ENCODE peak calls at places on chromosomes 16 and 17, in four cellular contexts. B is K562, A is HepG2, Z is H1. I is an unnamed sample.

GRCh38 chr17:27631409-27631755 is 394 bp downstream of the LGALS9 start:
- DNase-seq in B (no peak), A (no peak), Z (no peak), I (no peak)

GRCh38 chr16:89350701-89351380 is 133.3 kb downstream of the ZNF778 start:
- DNase-seq in B (no peak), A (no peak), Z (no peak), I (no peak)

GRCh38 chr16:8936421-8936820 is 27.3 kb downstream of the USP7 start:
- DNase-seq in B (peak; percentile 68), A (peak; percentile 70), Z (peak; percentile 39), I (peak; percentile 69)

GRCh38 chr17:46023783-46024388 is 24.8 kb downstream of the STH start:
- DNase-seq in B (no peak), A (no peak), Z (no peak), I (no peak)

GRCh38 chr17:81030726-81031570 is 4.0 kb upstream of the BAIAP2 start:
- DNase-seq in B (no peak), A (peak; percentile 40), Z (no peak), I (no peak)

GRCh38 chr16:65446441-65446840 is 324.6 kb upstream of the CDH11 start:
- DNase-seq in B (no peak), A (no peak), Z (no peak), I (no peak)

GRCh38 chr17:39156491-39156890 is 5.1 kb upstream of the PLXDC1 start:
- DNase-seq in B (no peak), A (no peak), Z (no peak), I (no peak)

GRCh38 chr16:56278196-56278855 is 87.0 kb downstream of the GNAO1 start:
- DNase-seq in B (peak; percentile 46), A (no peak), Z (no peak), I (no peak)

GRCh38 chr16:56282455-56282854 is 91.2 kb downstream of the GNAO1 start:
- DNase-seq in B (no peak), A (no peak), Z (no peak), I (no peak)

GRCh38 chr16:57313509-57313908 is 29.0 kb upstream of the PLLP start:
- DNase-seq in B (no peak), A (no peak), Z (no peak), I (no peak)

GRCh38 chr17:28760987-28761562 is 17.3 kb downstream of the TRAF4 start:
- DNase-seq in B (no peak), A (no peak), Z (no peak), I (no peak)

GRCh38 chr17:78032166-78032565 is 73.7 kb downstream of the TNRC6C start:
- DNase-seq in B (peak; percentile 55), A (no peak), Z (no peak), I (no peak)

GRCh38 chr16:24670623-24671454 is 58.6 kb upstream of the TNRC6A start:
- DNase-seq in B (no peak), A (no peak), Z (no peak), I (peak; percentile 68)

GRCh38 chr16:88783391-88784073 is 1.5 kb downstream of the PIEZO1 start:
- DNase-seq in B (no peak), A (no peak), Z (no peak), I (no peak)

GRCh38 chr16:69077251-69077650 is 28.2 kb upstream of the HAS3 start:
- DNase-seq in B (no peak), A (no peak), Z (no peak), I (no peak)

GRCh38 chr16:28596840-28597691 is at the start of gene SULT1A2:
- DNase-seq in B (peak; percentile 70), A (peak; percentile 83), Z (no peak), I (no peak)

GRCh38 chr16:30775381-30776099 is 11.5 kb downstream of the ZNF629 start:
- DNase-seq in B (peak; percentile 86), A (peak; percentile 83), Z (peak; percentile 78), I (peak; percentile 88)

GRCh38 chr17:74923538-74924249 is 379 bp upstream of the OTOP2 start:
- DNase-seq in B (peak; percentile 89), A (no peak), Z (no peak), I (peak; percentile 64)

GRCh38 chr17:42853597-42853967 is 2.6 kb downstream of the AOC3 start:
- DNase-seq in B (no peak), A (no peak), Z (no peak), I (no peak)

GRCh38 chr17:72465191-72466024 is 344.6 kb downstream of the SOX9 start:
- DNase-seq in B (no peak), A (peak; percentile 89), Z (no peak), I (peak; percentile 98)

GRCh38 chr17:17433260-17433659 is 43.5 kb upstream of the MED9 start:
- DNase-seq in B (no peak), A (peak; percentile 67), Z (no peak), I (no peak)

GRCh38 chr17:77323413-77324171 is 182.8 kb downstream of the SEC14L1 start:
- DNase-seq in B (peak; percentile 78), A (no peak), Z (no peak), I (peak; percentile 77)

GRCh38 chr16:30119428-30119827 is 3.6 kb downstream of the MAPK3 start:
- DNase-seq in B (no peak), A (no peak), Z (no peak), I (no peak)

GRCh38 chr17:29059281-29059680 is 16.3 kb downstream of the PIPOX start:
- DNase-seq in B (no peak), A (peak; percentile 28), Z (no peak), I (peak; percentile 58)

GRCh38 chr16:19984136-19984535 is 89.6 kb downstream of the GPR139 start:
- DNase-seq in B (peak; percentile 27), A (no peak), Z (no peak), I (no peak)

GRCh38 chr17:19363460-19364035 is 1.0 kb upstream of the B9D1 start:
- DNase-seq in B (no peak), A (no peak), Z (no peak), I (no peak)

GRCh38 chr17:12790806-12791148 is 1.5 kb downstream of the ARHGAP44 start:
- DNase-seq in B (no peak), A (no peak), Z (no peak), I (no peak)
- TF ChIP-seq RNF2 in B (no peak), A (no peak), Z (no peak), I (no peak)

DNA sequence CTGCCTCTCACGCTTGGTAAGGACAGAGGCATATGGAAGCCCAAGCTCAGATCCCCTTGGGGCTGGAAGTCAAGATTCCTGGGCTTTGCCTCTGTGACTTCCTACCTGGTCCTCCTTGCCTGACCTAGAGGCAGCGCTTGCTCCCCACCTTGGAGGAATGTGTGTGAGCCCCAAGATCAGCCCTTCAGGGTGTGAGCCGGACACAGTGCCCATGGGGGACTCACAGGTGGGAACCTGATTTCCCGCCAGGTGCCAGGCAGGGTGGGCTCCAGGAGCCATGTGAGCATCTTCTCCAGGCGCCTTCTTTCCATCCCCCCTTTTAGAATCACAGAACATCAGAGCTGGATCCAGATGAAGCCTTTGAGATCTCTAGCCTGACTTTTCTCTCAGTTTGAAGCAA is 10.2 kb downstream of the CD300LG start:
- DNase-seq in B (no peak), A (no peak), Z (no peak), I (no peak)
- TF ChIP-seq RNF2 in B (no peak), A (no peak), Z (no peak), I (no peak)

GRCh38 chr16:4691666-4692412 is 1.5 kb upstream of the NUDT16L1 start:
- DNase-seq in B (no peak), A (no peak), Z (no peak), I (no peak)

GRCh38 chr16:4694664-4695451 is 1.5 kb downstream of the NUDT16L1 start:
- DNase-seq in B (no peak), A (no peak), Z (no peak), I (no peak)

GRCh38 chr16:4692460-4693295 is 684 bp upstream of the NUDT16L1 start:
- DNase-seq in B (peak; percentile 48), A (no peak), Z (no peak), I (peak; percentile 24)

GRCh38 chr16:4693956-4694663 is 748 bp downstream of the NUDT16L1 start:
- DNase-seq in B (peak; percentile 86), A (no peak), Z (no peak), I (no peak)

DNA sequence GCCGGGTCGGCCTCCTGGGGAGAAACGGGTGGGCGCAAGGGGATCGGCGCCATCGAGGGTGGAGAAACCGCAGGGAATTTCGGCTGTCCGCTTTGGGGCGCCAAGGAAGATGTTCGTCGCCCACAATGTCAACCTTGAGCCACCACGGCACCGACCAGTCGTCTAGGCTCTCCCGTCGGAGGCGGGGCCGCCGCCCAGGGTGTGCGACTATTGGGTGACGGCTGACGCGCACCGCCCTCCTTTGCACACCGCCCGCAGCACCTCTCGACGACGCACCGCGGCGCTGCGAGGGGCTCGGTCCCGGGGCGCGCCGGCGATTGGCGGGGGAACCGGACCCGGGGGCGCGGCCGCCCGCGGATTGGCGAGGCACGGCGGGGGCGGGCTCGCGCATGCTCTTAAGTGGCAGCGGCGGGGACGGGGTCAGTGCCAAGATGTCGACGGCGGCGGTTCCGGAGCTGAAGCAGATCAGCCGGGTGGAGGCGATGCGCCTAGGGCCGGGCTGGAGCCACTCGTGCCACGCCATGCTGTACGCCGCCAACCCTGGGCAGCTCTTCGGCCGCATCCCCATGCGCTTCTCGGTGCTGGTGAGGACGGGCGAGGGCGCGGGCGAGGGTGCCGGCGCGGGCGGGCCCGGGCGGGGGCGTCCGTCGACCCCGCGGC is at the start of gene NUDT16L1:
- DNase-seq in B (peak; percentile 98), A (peak; percentile 89), Z (peak; percentile 81), I (peak; percentile 97)
- TF ChIP-seq RNF2 in B (no peak), A (no peak), Z (no peak), I (no peak)

GRCh38 chr17:65953316-65954147 is 238.4 kb downstream of the CEP112 start:
- DNase-seq in B (no peak), A (peak; percentile 47), Z (no peak), I (no peak)
- TF ChIP-seq RNF2 in B (no peak), A (no peak), Z (no peak), I (no peak)

I was measured in A549.